ENCODE peak calls at places on chromosome 22, in ten cellular contexts. F is cardiac fibroblast; P is ecto neural progenitor cell; S is kidney; M is NCI-H524; Z is stimulated activated naive CD8-positive, alpha-beta T cell treated with anti-CD3 and anti-CD28 coated beads, Interleukin-15, amount 100 ng/mL, for 72 hours; E is stimulated activated CD4-positive, alpha-beta T cell treated with anti-CD3 and anti-CD28 coated beads, Interleukin-1b, Interleukin-23, amount 100 ng/mL, for 24 hours; X is posterior cingulate gyrus; V is activated CD8-positive, alpha-beta memory T cell treated with anti-CD3 and anti-CD28 coated beads for 1 hour; W is Calu3. U is an unnamed sample.

GRCh38 chr22:30235687-30236170 is 10.8 kb downstream of the LIF start:
- DNase-seq in M (no peak), V (no peak), W (peak; percentile 90), Z (no peak), P (no peak), X (no peak), F (no peak), S (peak; percentile 80), E (no peak), U (no peak)

GRCh38 chr22:39024923-39025322 is 4.0 kb downstream of the APOBEC3D start:
- DNase-seq in W (no peak), E (no peak), P (no peak), M (no peak), Z (peak; percentile 24), X (no peak), S (no peak), V (no peak), F (no peak), U (no peak)

GRCh38 chr22:47146391-47146790 is 383.9 kb downstream of the TBC1D22A start:
- DNase-seq in F (no peak), V (no peak), Z (no peak), X (no peak), E (no peak), W (no peak), S (no peak), M (peak; percentile 17), P (no peak), U (no peak)

GRCh38 chr22:20015971-20016733 is 471 bp downstream of the ARVCF start:
- DNase-seq in E (no peak), V (no peak), X (no peak), M (peak; percentile 47), S (peak; percentile 80), Z (peak; percentile 29), P (peak; percentile 73), F (no peak), W (peak; percentile 41), U (peak; percentile 63)

GRCh38 chr22:43308451-43309235 is 34.5 kb downstream of the SCUBE1 start:
- DNase-seq in F (no peak), S (no peak), M (peak; percentile 96), X (no peak), V (no peak), E (no peak), W (no peak), Z (no peak), P (no peak), U (no peak)

GRCh38 chr22:49882519-49883293 is 29.1 kb downstream of the ZBED4 start:
- DNase-seq in V (no peak), F (peak; percentile 43), P (no peak), W (no peak), M (no peak), X (no peak), E (no peak), S (no peak), Z (no peak), U (no peak)

GRCh38 chr22:50544078-50544745 is 1.5 kb upstream of the KLHDC7B start:
- DNase-seq in W (peak; percentile 93), Z (peak; percentile 91), X (peak; percentile 77), S (peak; percentile 92), P (peak; percentile 91), F (peak; percentile 65), E (peak; percentile 66), M (peak; percentile 80), V (peak; percentile 79), U (peak; percentile 97)

GRCh38 chr22:50469377-50470305 is 5.2 kb downstream of the SBF1 start:
- DNase-seq in S (peak; percentile 93), X (no peak), W (peak; percentile 94), P (no peak), Z (peak; percentile 99), F (peak; percentile 21), E (peak; percentile 82), M (peak; percentile 97), V (peak; percentile 93), U (peak; percentile 97)

GRCh38 chr22:42841444-42841843 is 15.6 kb downstream of the ARFGAP3 start:
- DNase-seq in W (no peak), Z (no peak), E (no peak), F (peak; percentile 74), V (no peak), P (no peak), X (no peak), M (no peak), S (no peak), U (no peak)

GRCh38 chr22:17878970-17879369 is 104.7 kb upstream of the BID start:
- DNase-seq in M (no peak), S (no peak), P (no peak), Z (no peak), F (no peak), W (no peak), X (no peak), V (no peak), E (no peak), U (no peak)

GRCh38 chr22:46146329-46146728 is 4.0 kb upstream of the PPARA start:
- DNase-seq in S (peak; percentile 48), X (no peak), W (no peak), Z (no peak), F (no peak), P (no peak), M (no peak), V (no peak), E (no peak), U (no peak)

GRCh38 chr22:50146440-50147228 is 23.9 kb upstream of the PANX2 start:
- DNase-seq in P (no peak), S (peak; percentile 83), Z (no peak), M (peak; percentile 70), V (no peak), X (peak; percentile 73), W (peak; percentile 75), F (peak; percentile 82), E (no peak), U (no peak)

GRCh38 chr22:31882971-31883370 is 61.4 kb upstream of the YWHAH start:
- DNase-seq in E (no peak), P (no peak), S (no peak), W (no peak), X (no peak), F (no peak), Z (no peak), M (no peak), V (no peak), U (no peak)

GRCh38 chr22:45537734-45538181 is 35.1 kb downstream of the FBLN1 start:
- DNase-seq in M (peak; percentile 85), F (peak; percentile 71), W (no peak), P (no peak), X (peak; percentile 47), V (no peak), Z (no peak), E (no peak), S (no peak), U (no peak)

GRCh38 chr22:37400719-37401118 is 26.6 kb downstream of the ELFN2 start:
- DNase-seq in E (no peak), W (no peak), P (no peak), F (no peak), V (no peak), S (no peak), X (no peak), Z (no peak), M (no peak), U (no peak)

GRCh38 chr22:17120281-17120680 is 879 bp downstream of the TMEM121B start:
- DNase-seq in V (peak; percentile 40), E (peak; percentile 36), W (peak; percentile 64), M (no peak), F (peak; percentile 19), Z (peak; percentile 47), S (peak; percentile 83), X (no peak), P (peak; percentile 90), U (no peak)

GRCh38 chr22:26045051-26045450 is 124.2 kb upstream of the SEZ6L start:
- DNase-seq in W (no peak), Z (no peak), E (no peak), M (no peak), V (no peak), X (no peak), F (no peak), S (no peak), P (no peak), U (no peak)

GRCh38 chr22:24424001-24424900 is 3.1 kb upstream of the ADORA2A start:
- DNase-seq in Z (peak; percentile 57), W (no peak), X (no peak), S (peak; percentile 78), F (no peak), E (no peak), M (no peak), V (no peak), P (no peak), U (peak; percentile 72)

GRCh38 chr22:27668828-27669797 is 132.4 kb downstream of the MN1 start:
- DNase-seq in F (peak; percentile 86), W (peak; percentile 86), E (no peak), M (peak; percentile 95), S (peak; percentile 79), Z (no peak), V (no peak), P (no peak), X (no peak), U (no peak)

GRCh38 chr22:41360126-41360525 is 21.6 kb upstream of the TEF start:
- DNase-seq in Z (no peak), S (peak; percentile 75), M (no peak), F (no peak), V (no peak), P (no peak), W (peak; percentile 27), E (no peak), X (no peak), U (no peak)

GRCh38 chr22:39475337-39475736 is 18.5 kb downstream of the MGAT3 start:
- DNase-seq in P (no peak), S (peak; percentile 55), M (no peak), V (no peak), X (no peak), F (no peak), E (no peak), W (no peak), Z (no peak), U (no peak)

GRCh38 chr22:39207141-39208012 is 37.4 kb downstream of the PDGFB start:
- DNase-seq in Z (no peak), E (no peak), S (peak; percentile 54), F (peak; percentile 65), M (no peak), W (peak; percentile 51), V (no peak), X (no peak), P (no peak), U (no peak)

GRCh38 chr22:29480512-29481264 is 670 bp downstream of the NEFH start:
- DNase-seq in V (no peak), P (peak; percentile 71), S (no peak), X (peak; percentile 63), Z (peak; percentile 62), W (no peak), F (peak; percentile 12), E (no peak), M (peak; percentile 31), U (no peak)

GRCh38 chr22:42367980-42368378 is 64.2 kb downstream of the NFAM1 start:
- DNase-seq in E (no peak), P (no peak), M (peak; percentile 33), W (no peak), Z (no peak), V (no peak), S (no peak), X (no peak), F (no peak), U (no peak)

GRCh38 chr22:17106161-17106784 is 14.9 kb downstream of the TMEM121B start:
- DNase-seq in X (no peak), Z (no peak), V (no peak), P (no peak), S (no peak), E (no peak), F (no peak), W (no peak), M (no peak), U (no peak)

GRCh38 chr22:31210830-31211503 is 1.1 kb upstream of the LIMK2 start:
- DNase-seq in S (no peak), Z (no peak), E (no peak), W (peak; percentile 40), V (no peak), M (peak; percentile 93), P (no peak), F (peak; percentile 67), X (no peak), U (no peak)

GRCh38 chr22:39678862-39679490 is 108.4 kb downstream of the CACNA1I start:
- DNase-seq in V (no peak), W (no peak), Z (no peak), M (no peak), X (no peak), S (no peak), F (no peak), E (no peak), P (no peak), U (no peak)

U was measured in B cell.